ENCODE peak calls at places on chromosomes 2 and 18, in five cellular contexts. Y is GM12891, V is HCT116, S is spleen, E is K562. F is an unnamed sample.
A peak's percentile ranks its signal among the peaks of the same experiment; 100 is the strongest.

GRCh38 chr2:44920751-44921150 is 20.8 kb upstream of the SIX3 start:
- DNase-seq in Y (no peak), V (no peak), S (no peak), E (no peak), F (no peak)

GRCh38 chr2:158603205-158603604 is 146.5 kb downstream of the PKP4 start:
- DNase-seq in Y (no peak), V (no peak), S (no peak), E (no peak), F (no peak)

GRCh38 chr2:9481257-9481922 is 7.0 kb downstream of the IAH1 start:
- DNase-seq in Y (no peak), V (no peak), S (no peak), E (no peak), F (no peak)

GRCh38 chr18:8339958-8340357 is 269.3 kb upstream of the RAB12 start:
- DNase-seq in Y (no peak), V (no peak), S (no peak), E (no peak), F (no peak)

GRCh38 chr2:225328192-225328591 is 71.3 kb upstream of the NYAP2 start:
- DNase-seq in Y (no peak), V (no peak), S (no peak), E (no peak), F (no peak)

GRCh38 chr2:166057363-166058169 is 70.3 kb downstream of the SCN1A start:
- DNase-seq in Y (no peak), V (no peak), S (no peak), E (peak; percentile 16), F (no peak)

GRCh38 chr18:46915800-46916550 is 1.3 kb downstream of the PIAS2 start:
- DNase-seq in Y (no peak), V (no peak), S (no peak), E (no peak), F (no peak)

GRCh38 chr18:29449424-29449823 is 1272.5 kb upstream of the CDH2 start:
- DNase-seq in Y (no peak), V (no peak), S (no peak), E (no peak), F (no peak)

GRCh38 chr2:235854276-235854675 is 313.9 kb downstream of the GBX2 start:
- DNase-seq in Y (no peak), V (no peak), S (peak; percentile 41), E (no peak), F (no peak)

GRCh38 chr2:215831296-215831913 is 181.9 kb downstream of the MREG start:
- DNase-seq in Y (no peak), V (no peak), S (no peak), E (no peak), F (no peak)

GRCh38 chr2:157307021-157307420 is 18.6 kb downstream of the ERMN start:
- DNase-seq in Y (no peak), V (no peak), S (no peak), E (no peak), F (no peak)

GRCh38 chr2:152718909-152719645 is 657 bp downstream of the ARL6IP6 start:
- DNase-seq in Y (no peak), V (peak; percentile 59), S (no peak), E (no peak), F (no peak)

GRCh38 chr2:239469101-239469960 is 68.5 kb upstream of the HDAC4 start:
- DNase-seq in Y (no peak), V (no peak), S (no peak), E (no peak), F (no peak)

GRCh38 chr2:164661349-164661748 is 40.1 kb upstream of the GRB14 start:
- DNase-seq in Y (no peak), V (no peak), S (no peak), E (no peak), F (no peak)

GRCh38 chr2:117562654-117563053 is 251.8 kb upstream of the DDX18 start:
- DNase-seq in Y (no peak), V (no peak), S (no peak), E (no peak), F (no peak)

GRCh38 chr18:4251873-4252272 is 203.2 kb downstream of the DLGAP1 start:
- DNase-seq in Y (no peak), V (no peak), S (no peak), E (no peak), F (no peak)

GRCh38 chr2:159742846-159743245 is 30.5 kb downstream of the MARCHF7 start:
- DNase-seq in Y (no peak), V (no peak), S (no peak), E (no peak), F (no peak)

GRCh38 chr2:88331239-88331638 is 121.3 kb downstream of the FOXI3 start:
- DNase-seq in Y (no peak), V (no peak), S (no peak), E (no peak), F (no peak)

GRCh38 chr2:29222381-29223179 is 107.4 kb downstream of the CLIP4 start:
- DNase-seq in Y (no peak), V (no peak), S (peak; percentile 55), E (no peak), F (no peak)

GRCh38 chr2:88099798-88100488 is 27.9 kb downstream of the FABP1 start:
- DNase-seq in Y (no peak), V (peak; percentile 41), S (no peak), E (peak; percentile 94), F (no peak)

GRCh38 chr2:126029316-126029715 is 626.6 kb upstream of the GYPC start:
- DNase-seq in Y (no peak), V (no peak), S (no peak), E (no peak), F (no peak)

GRCh38 chr18:79511671-79512301 is 116.1 kb downstream of the NFATC1 start:
- DNase-seq in Y (no peak), V (no peak), S (peak; percentile 67), E (no peak), F (no peak)

GRCh38 chr18:28834889-28835288 is 658.0 kb upstream of the CDH2 start:
- DNase-seq in Y (no peak), V (no peak), S (no peak), E (no peak), F (no peak)

GRCh38 chr2:156896294-156896693 is 361.2 kb upstream of the GALNT5 start:
- DNase-seq in Y (no peak), V (no peak), S (no peak), E (no peak), F (no peak)

GRCh38 chr2:187566712-187567111 is 12.5 kb upstream of the TFPI start:
- DNase-seq in Y (no peak), V (no peak), S (no peak), E (no peak), F (no peak)

GRCh38 chr2:105510761-105511669 is 112.2 kb upstream of the FHL2 start:
- DNase-seq in Y (no peak), V (peak; percentile 4), S (no peak), E (no peak), F (no peak)

GRCh38 chr18:10124557-10124956 is 210.7 kb downstream of the VAPA start:
- DNase-seq in Y (no peak), V (no peak), S (no peak), E (no peak), F (no peak)

GRCh38 chr2:95530734-95531133 is 46.2 kb upstream of the TRIM43B start:
- DNase-seq in Y (peak; percentile 8), V (no peak), S (no peak), E (no peak), F (peak; percentile 29)

DNA sequence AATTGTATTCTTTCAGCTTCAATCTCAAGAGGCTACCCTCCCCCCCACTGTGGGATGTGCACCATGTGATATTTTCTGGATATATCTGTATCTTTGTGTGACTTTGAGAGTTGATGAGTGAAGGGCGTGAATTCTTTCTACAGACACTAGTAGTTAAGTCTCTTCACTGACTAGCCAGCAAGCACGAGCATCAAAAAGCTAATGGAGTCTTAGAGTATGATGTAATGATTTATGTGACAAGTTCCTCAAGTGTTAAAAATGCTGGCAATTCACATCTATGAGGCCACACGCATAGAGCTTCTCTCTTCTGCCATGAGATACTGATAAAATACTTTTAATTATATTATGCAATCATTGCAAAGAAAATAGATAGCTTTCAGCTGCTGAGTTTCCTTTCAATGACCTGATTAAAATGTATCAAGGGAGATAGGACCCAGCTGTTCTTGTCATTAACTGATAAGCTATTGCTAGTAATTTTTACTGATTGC is 304.8 kb downstream of the TRIB2 start:
- DNase-seq in Y (no peak), V (no peak), S (no peak), E (no peak), F (no peak)
- TF ChIP-seq POLR2AphosphoS5 in Y (no peak), V (no peak), S (no peak), E (no peak), F (no peak)

DNA sequence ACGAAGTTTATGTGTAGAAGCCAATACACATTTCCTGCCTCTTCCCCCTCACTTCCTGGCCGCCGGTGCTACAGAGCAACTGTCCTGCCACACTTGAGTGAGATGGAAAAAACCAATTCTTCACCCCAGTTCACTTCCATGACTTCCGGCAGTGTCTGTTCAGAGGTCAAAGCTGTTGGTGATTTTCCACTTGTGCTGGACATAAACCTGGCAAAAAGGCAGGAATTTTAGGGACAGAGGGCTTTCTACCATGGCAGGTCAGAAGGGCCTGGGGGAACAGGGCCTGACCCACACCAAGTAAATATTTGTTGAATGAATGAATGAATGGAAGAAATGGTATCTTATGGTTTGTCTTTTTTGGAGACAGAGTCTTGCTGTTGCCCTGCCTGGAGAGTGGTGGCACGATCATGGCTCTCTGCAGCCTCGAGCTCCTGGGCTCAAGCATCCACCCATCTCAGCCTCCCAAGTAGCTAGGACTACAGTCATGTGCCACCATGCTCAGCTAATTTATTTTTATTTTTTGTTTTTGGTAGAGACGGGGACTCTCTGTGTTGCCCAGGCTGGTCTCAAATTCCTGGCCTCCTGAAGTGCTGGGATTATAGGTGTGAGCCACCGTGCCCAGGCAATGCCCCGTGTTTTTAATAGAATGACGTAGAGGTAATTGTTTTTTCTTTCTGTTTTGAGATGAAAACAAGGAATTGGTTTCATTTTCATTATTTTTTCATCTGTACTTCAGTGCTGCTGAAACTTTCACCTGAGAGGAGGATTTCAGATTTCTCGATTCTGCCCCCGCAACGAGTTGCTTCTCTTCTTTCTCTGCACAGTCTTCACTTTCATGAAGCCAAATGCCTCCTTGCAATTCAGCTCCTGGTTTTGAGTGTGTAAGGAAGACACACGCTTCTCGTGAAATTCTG is 48.0 kb upstream of the LPIN2 start:
- DNase-seq in Y (no peak), V (no peak), S (no peak), E (no peak), F (no peak)
- TF ChIP-seq POLR2A in Y (no peak), V (no peak), S (no peak), E (no peak), F (no peak)

GRCh38 chr2:66455490-66455889 is 20.6 kb downstream of the MEIS1 start:
- DNase-seq in Y (no peak), V (no peak), S (no peak), E (no peak), F (no peak)

GRCh38 chr2:66452917-66453316 is 18.0 kb downstream of the MEIS1 start:
- DNase-seq in Y (no peak), V (no peak), S (no peak), E (no peak), F (no peak)

GRCh38 chr2:66452214-66452613 is 17.3 kb downstream of the MEIS1 start:
- DNase-seq in Y (no peak), V (no peak), S (no peak), E (no peak), F (no peak)

GRCh38 chr2:66457545-66457944 is 22.6 kb downstream of the MEIS1 start:
- DNase-seq in Y (no peak), V (no peak), S (no peak), E (no peak), F (no peak)

GRCh38 chr2:66456183-66457041 is 21.5 kb downstream of the MEIS1 start:
- DNase-seq in Y (no peak), V (no peak), S (no peak), E (no peak), F (no peak)
- TF ChIP-seq POLR2AphosphoS5 in Y (no peak), V (no peak), S (no peak), E (no peak), F (no peak)

GRCh38 chr18:54254265-54254758 is 15.0 kb upstream of the POLI start:
- DNase-seq in Y (no peak), V (peak; percentile 27), S (no peak), E (no peak), F (no peak)
- TF ChIP-seq POLR2A in Y (no peak), V (no peak), S (no peak), E (no peak), F (no peak)